ENCODE peak calls at places on chromosome 15, in five cellular contexts. M is heart right ventricle, K is IMR-90, O is spleen, L is upper lobe of right lung. I is an unnamed sample. For H3K4me1 and H3K27me3, the result is how much of the 10 kb centered on the place peaks cover.

GRCh38 chr15:99603828-99604227 is 38.0 kb downstream of the MEF2A start:
- DNase-seq in M (no peak), K (peak), O (no peak), L (no peak), I (no peak)

GRCh38 chr15:35669457-35670045 is 123.6 kb upstream of the DPH6 start:
- DNase-seq in M (no peak), K (peak), O (no peak), L (no peak), I (no peak)

GRCh38 chr15:57364282-57365007 is 11.9 kb upstream of the CGNL1 start:
- DNase-seq in M (no peak), K (peak), O (no peak), L (no peak), I (no peak)

GRCh38 chr15:95024388-95024787 is 793.0 kb downstream of the MCTP2 start:
- DNase-seq in M (no peak), K (peak), O (no peak), L (no peak), I (no peak)

GRCh38 chr15:28118531-28118930 is 19.4 kb upstream of the OCA2 start:
- DNase-seq in M (no peak), K (no peak), O (no peak), L (peak), I (peak)

GRCh38 chr15:83850015-83850414 is 196.1 kb downstream of the ADAMTSL3 start:
- DNase-seq in M (no peak), K (no peak), O (no peak), L (no peak), I (no peak)

GRCh38 chr15:62896969-62897486 is 145.5 kb upstream of the TPM1 start:
- DNase-seq in M (peak), K (peak), O (no peak), L (peak), I (peak)

GRCh38 chr15:74209997-74210573 is 7.5 kb upstream of the STRA6 start:
- DNase-seq in M (no peak), K (peak), O (no peak), L (no peak), I (no peak)

GRCh38 chr15:60583946-60584345 is 105.0 kb upstream of the ICE2 start:
- DNase-seq in M (no peak), K (no peak), O (no peak), L (no peak), I (no peak)

GRCh38 chr15:81292516-81293001 is 31.4 kb downstream of the STARD5 start:
- DNase-seq in M (no peak), K (no peak), O (peak), L (no peak), I (no peak)
- H3K4me1 ChIP-seq in M (under half), K (under half), O (half or more), L (under half), I (under half)

DNA sequence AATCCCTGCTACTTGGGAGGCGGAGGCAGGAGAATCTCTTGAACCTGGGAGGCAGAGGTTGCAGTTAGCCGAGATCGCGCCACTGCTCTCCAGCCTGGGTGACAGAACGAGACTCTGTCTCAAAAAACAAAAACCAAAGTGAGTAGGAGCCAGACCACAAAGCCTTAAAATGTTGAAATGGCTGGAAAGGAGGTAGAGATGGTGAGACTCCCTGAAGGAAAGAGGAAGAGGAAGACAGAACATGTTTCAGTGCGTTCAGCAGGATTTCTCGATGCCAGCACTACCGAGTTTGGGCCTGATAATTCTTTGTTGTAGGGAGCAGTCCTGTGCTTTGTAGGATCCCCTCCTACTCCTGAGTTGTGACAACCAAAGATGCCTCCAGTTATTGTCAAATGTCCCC is 189.9 kb downstream of the AKAP13 start:
- DNase-seq in M (no peak), K (no peak), O (no peak), L (no peak), I (no peak)
- H3K27ac ChIP-seq in M (no peak), K (no peak), O (no peak), L (peak), I (no peak)

DNA sequence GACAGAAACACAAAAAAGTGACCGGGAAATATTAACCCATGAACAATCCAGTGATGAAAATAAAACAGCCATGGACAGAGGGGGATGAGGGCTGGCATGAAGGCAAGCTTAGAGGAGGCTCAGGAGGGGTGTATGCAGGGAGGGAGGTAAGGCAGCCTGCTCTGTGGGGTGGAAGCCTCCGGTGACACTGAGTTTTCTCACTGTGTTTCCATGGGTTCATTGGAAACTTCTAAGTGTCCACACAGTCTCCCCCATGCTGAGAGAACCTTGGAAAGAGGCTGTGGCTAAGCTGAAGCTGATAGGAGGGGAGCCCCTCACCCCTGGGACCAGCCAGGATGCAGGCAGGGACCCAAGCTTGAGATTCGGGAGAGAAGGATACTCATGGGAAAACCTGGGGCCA is 6.8 kb upstream of the SKOR1 start:
- DNase-seq in M (no peak), K (no peak), O (no peak), L (no peak), I (peak)
- H3K27me3 ChIP-seq in M (under half), K (half or more), O (under half), L (under half), I (half or more)

DNA sequence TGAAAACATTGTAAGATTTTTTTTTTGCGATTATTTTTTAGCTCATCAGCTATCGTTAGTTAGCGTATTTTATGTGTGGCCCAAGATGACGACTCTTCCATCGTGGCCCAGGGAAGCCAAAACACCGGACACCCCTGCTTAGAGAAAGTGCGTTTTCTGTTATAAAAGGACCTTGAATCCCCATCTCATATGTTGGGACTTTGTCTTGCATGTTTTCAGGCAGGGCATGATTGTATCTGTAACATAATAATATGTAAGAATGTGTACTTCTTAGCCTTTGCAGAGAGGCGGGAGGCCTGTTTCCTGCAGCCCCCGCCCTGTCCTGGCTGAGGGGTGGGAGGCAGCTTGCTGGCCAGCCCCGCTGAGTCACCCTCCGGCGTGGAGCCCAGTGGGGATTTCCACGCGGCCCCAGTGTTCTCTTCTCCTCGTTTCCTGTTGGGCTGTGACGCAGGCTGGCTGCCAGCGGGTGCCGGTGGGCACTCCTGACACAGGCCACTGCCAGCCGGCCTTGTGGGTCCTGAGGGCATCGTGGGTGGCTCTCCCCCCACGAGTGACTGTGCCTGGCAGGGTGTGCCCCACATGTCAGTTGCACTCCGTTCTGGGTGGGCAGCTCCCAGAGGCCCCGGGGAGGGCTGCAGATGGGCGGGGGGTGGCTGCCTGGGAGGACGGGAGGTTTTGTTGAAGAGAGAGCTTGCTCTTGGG is 55.6 kb downstream of the SMAD3 start:
- DNase-seq in M (peak), K (peak), O (peak), L (peak), I (peak)
- H3K4me1 ChIP-seq in M (half or more), K (half or more), O (half or more), L (half or more), I (half or more)

DNA sequence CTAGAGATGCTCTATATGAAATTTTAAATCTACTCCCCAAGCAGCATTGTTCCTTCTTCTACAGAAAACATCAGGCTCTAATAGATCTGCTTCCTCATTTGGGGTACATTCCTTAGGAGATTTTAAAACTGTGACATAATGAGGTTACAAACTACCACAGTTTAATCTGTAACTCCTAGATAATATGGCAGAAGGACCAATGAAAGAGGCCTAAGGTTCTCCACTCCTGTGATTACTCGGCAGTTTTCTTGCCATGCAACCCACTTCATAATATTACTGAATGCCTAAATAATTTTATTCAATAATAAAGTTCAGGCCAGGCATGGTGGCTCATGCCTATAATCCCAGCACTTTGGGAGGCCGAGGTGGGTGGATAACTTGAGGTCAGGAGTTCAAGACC is 16.1 kb downstream of the ZNF106 start:
- DNase-seq in M (no peak), K (no peak), O (no peak), L (no peak), I (no peak)
- H3K27ac ChIP-seq in M (no peak), K (no peak), O (no peak), L (no peak), I (no peak)

DNA sequence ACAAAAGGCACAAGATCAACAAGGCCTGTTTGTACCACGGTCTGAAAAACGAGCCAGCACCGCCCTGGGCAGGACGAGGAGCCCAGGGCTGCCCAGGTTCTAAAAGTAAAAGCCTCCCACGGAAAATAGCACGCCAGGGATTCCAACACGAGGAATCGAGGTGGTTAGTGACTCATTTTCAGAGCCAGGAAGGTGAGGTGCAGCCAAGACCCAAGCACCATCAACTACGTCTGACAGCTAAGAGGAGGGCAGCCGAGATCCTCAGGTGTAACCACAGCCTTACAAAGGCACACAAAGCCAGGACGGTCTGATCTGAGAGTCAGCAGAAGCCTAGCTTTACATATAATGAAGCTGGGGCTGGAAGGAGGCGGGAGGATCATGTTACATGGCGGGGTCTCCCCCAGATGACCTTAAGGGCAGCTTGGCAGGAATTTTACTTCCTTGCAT is 52.5 kb downstream of the ATP10A start:
- DNase-seq in M (no peak), K (no peak), O (no peak), L (no peak), I (no peak)
- H3K27me3 ChIP-seq in M (under half), K (under half), O (under half), L (under half), I (under half)

GRCh38 chr15:67125589-67126502 is 60.4 kb downstream of the SMAD3 start:
- DNase-seq in M (peak), K (peak), O (peak), L (no peak), I (peak)
- H3K4me1 ChIP-seq in M (half or more), K (half or more), O (half or more), L (half or more), I (half or more)

GRCh38 chr15:90559119-90559518 is 29.4 kb downstream of the CRTC3 start:
- DNase-seq in M (no peak), K (no peak), O (no peak), L (no peak), I (no peak)

GRCh38 chr15:90557147-90557546 is 27.4 kb downstream of the CRTC3 start:
- DNase-seq in M (no peak), K (peak), O (no peak), L (no peak), I (no peak)

GRCh38 chr15:90560229-90560771 is 30.6 kb downstream of the CRTC3 start:
- DNase-seq in M (peak), K (peak), O (no peak), L (no peak), I (no peak)

GRCh38 chr15:90558182-90558581 is 28.5 kb downstream of the CRTC3 start:
- DNase-seq in M (no peak), K (no peak), O (no peak), L (no peak), I (no peak)

DNA sequence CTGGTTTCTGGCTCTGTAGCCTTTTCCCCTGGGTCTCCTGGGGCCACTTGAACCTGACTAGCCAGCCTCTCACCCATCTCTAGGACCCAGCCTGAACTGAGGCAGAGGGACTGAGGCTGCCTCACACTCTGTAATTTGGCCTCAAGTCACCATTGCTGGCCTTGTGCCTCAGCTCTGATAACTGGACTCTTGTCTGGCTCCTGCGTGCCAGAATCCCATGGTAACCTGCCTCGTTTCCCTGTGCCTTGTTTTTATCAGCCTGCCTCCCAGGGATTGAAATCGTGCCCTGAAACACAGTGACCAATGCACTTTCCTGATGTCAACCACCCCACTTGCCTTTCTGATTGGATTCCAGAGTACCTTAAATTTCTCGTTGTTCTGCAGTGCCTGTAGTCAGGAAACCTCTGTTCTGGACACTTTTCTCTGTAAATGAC is 27.9 kb downstream of the CRTC3 start:
- DNase-seq in M (peak), K (peak), O (no peak), L (no peak), I (no peak)
- H3K27ac ChIP-seq in M (peak), K (peak), O (no peak), L (peak), I (no peak)

I was measured in RWPE2.